ENCODE peak calls at places on chromosome 6, in five cellular contexts. G is AG09309, E is IMR-90, K is PC-3, J is HepG2. Y is an unnamed sample.

GRCh38 chr6:151627689-151628444 is 134.1 kb downstream of the CCDC170 start:
- DNase-seq in K (peak; percentile 72), J (peak; percentile 21), G (no peak), E (no peak), Y (peak; percentile 19)

GRCh38 chr6:5930143-5930770 is 76.5 kb downstream of the NRN1 start:
- DNase-seq in J (no peak), E (no peak), K (no peak), G (no peak), Y (no peak)

GRCh38 chr6:149335924-149336323 is 18.4 kb downstream of the TAB2 start:
- DNase-seq in J (no peak), G (peak; percentile 34), K (peak; percentile 81), E (peak; percentile 69), Y (peak; percentile 73)

GRCh38 chr6:23533311-23533710 is 592.7 kb upstream of the NRSN1 start:
- DNase-seq in G (no peak), K (peak; percentile 20), E (no peak), J (no peak), Y (no peak)

GRCh38 chr6:36920049-36920448 is 34.3 kb downstream of the C6orf89 start:
- DNase-seq in K (peak; percentile 68), J (no peak), E (no peak), G (no peak), Y (no peak)

GRCh38 chr6:143128346-143129015 is 67.8 kb downstream of the AIG1 start:
- DNase-seq in K (no peak), E (no peak), G (no peak), J (no peak), Y (no peak)

GRCh38 chr6:45438849-45439406 is 61.2 kb upstream of the SUPT3H start:
- DNase-seq in K (peak; percentile 93), E (peak; percentile 93), J (no peak), G (no peak), Y (peak; percentile 93)

GRCh38 chr6:82246802-82247633 is 526 bp downstream of the IBTK start:
- DNase-seq in E (peak; percentile 30), J (peak; percentile 83), G (no peak), K (peak; percentile 61), Y (peak; percentile 38)

GRCh38 chr6:77492529-77492928 is 29.2 kb upstream of the HTR1B start:
- DNase-seq in E (no peak), K (peak; percentile 43), G (no peak), J (peak; percentile 39), Y (no peak)

GRCh38 chr6:41705996-41706835 is 29.2 kb downstream of the TFEB start:
- DNase-seq in G (no peak), J (peak; percentile 67), K (peak; percentile 40), E (peak; percentile 68), Y (peak; percentile 91)

GRCh38 chr6:69813508-69813907 is 16.7 kb upstream of the LMBRD1 start:
- DNase-seq in J (no peak), K (no peak), G (no peak), E (no peak), Y (no peak)

GRCh38 chr6:17867880-17868279 is 119.6 kb downstream of the KIF13A start:
- DNase-seq in J (peak; percentile 27), K (peak; percentile 62), G (no peak), E (peak; percentile 81), Y (peak; percentile 72)

GRCh38 chr6:17870302-17871168 is 116.9 kb downstream of the KIF13A start:
- DNase-seq in E (no peak), G (no peak), K (no peak), J (no peak), Y (no peak)

GRCh38 chr6:17871169-17871479 is 116.3 kb downstream of the KIF13A start:
- DNase-seq in K (no peak), E (no peak), G (no peak), J (no peak), Y (no peak)

GRCh38 chr6:17869753-17870050 is 117.7 kb downstream of the KIF13A start:
- DNase-seq in J (no peak), G (no peak), E (no peak), K (no peak), Y (no peak)

DNA sequence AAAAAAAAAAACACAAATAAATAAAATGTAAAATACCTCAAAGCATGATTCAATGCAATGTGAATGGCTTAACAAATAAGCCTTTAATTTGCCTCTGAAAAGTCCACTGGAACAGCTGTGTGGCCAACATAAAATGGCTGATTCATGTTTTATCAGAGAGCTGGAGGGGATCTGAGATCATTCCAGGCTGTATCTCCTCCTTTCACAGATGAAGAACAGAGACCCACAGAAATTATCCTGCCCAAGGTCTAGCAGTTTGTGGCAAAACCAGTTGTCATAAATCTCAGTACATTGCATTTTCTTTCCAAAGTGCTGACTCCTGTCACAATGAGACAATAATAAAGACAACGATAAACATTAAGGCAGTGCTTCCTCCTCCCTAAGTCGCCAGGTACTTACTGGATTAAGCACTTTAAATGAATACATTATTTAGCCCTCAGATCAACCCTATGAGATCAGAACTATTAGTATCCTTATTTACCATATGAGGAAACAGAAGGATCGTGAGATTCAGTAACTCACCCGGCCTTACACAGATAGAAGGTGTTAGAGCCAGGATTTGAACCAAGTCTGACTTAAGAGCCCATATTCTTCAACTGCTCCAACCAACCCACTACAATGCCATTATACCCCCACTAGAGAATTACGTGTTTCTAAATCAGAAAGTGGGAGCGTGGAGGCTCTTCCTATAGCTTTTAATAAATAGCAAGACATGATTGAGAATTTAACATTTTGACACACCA is 118.3 kb downstream of the KIF13A start:
- DNase-seq in G (no peak), K (peak; percentile 90), J (no peak), E (peak; percentile 77), Y (peak; percentile 64)
- H3K4me3 ChIP-seq in G (no peak overlapping the region), K (peak overlapping the region; percentile 38), J (no peak overlapping the region), E (no peak overlapping the region), Y (no peak overlapping the region)

GRCh38 chr6:139877828-139878405 is 503.5 kb upstream of the CITED2 start:
- DNase-seq in J (no peak), G (no peak), E (no peak), K (no peak), Y (no peak)
- TF ChIP-seq CTCF in J (peak; percentile 58), G (no peak), E (no peak), K (no peak), Y (no peak)

DNA sequence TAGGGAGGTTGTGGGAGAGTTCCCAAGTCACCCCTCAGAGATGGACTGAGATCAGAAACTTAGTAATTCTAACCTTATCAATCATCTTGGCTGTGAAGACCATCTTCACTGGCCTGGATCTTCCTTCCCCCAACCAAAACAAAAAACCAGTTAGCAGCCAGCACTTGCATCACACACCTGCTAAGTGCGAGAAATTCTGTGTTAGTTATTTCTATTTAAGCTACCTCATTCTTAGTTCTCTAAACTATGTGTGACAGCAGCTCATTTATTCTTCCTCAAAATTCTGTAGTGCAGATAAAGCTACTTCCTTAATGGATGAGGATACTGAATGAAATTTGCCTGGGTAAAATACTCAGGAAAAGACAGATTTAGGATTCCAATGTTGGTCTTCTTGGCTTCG is 18.2 kb upstream of the TAGAP start:
- DNase-seq in J (no peak), K (no peak), E (no peak), G (no peak), Y (no peak)
- H3K4me3 ChIP-seq in J (no peak overlapping the region), K (no peak overlapping the region), E (no peak overlapping the region), G (no peak overlapping the region), Y (no peak overlapping the region)

DNA sequence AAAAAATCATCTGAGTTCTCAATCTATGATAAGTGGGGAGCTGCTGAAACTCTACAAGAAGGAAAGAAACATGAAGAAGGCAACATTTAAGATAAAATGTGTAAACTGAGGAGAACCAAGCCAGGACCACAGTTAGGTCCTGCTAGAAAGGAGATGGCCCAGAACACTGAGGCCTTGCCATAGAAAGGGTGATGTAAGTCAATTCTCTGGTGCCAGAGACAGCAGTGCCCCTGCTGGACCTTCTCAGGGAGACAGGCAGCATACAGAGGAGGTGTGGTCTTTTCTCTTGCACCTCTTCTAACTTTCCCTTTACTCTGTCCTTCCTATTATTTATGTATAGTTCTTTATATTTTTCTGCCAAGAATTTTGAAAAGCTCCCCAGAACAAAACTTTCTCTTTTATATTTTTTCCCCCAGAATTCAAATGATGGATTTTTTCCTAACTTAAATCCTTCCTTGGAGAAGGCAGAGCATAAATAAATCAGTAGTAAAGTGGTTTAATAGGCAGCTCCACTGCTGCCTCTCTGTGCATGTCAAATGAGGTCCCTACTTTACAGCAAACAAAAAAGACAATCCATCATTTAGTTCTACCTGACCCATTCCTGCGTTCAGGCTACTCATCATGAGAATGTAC is 9.0 kb downstream of the UQCC2 start:
- DNase-seq in K (peak; percentile 66), E (peak; percentile 61), J (peak; percentile 67), G (peak; percentile 55), Y (peak; percentile 65)
- TF ChIP-seq CTCF in K (peak; percentile 68), E (peak; percentile 56), J (peak; percentile 58), G (peak; percentile 83), Y (peak; percentile 60)

GRCh38 chr6:97293198-97293696 is 10.2 kb upstream of the MMS22L start:
- DNase-seq in J (no peak), E (peak; percentile 15), G (no peak), K (peak; percentile 28), Y (peak; percentile 12)

GRCh38 chr6:97292671-97293070 is 9.7 kb upstream of the MMS22L start:
- DNase-seq in J (no peak), G (no peak), K (peak; percentile 27), E (peak; percentile 87), Y (peak; percentile 71)

GRCh38 chr6:97289332-97289731 is 6.3 kb upstream of the MMS22L start:
- DNase-seq in K (no peak), J (no peak), G (no peak), E (no peak), Y (no peak)

DNA sequence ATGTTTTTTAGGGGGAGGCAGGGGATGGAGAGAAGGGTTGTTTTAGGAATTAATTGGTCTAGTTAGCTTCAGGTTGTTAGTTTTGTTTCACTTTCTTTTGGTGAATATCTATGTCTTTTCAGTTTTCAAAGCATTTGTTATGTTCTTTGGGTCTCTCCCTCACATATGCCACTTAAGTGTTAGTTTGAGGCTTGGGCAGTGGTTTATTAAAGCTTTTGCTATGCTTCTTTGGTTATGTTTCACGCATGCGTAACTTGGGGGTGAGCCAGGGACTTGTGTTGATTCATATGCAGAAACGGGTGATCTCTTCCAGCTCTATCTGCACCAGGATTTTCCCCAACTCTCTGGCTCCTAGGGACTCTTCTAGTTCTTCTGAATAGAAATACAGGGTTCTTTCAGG is 11.4 kb upstream of the MMS22L start:
- DNase-seq in E (peak; percentile 79), G (peak; percentile 33), K (peak; percentile 4), J (no peak), Y (peak; percentile 74)
- H3K4me3 ChIP-seq in E (no peak overlapping the region), G (no peak overlapping the region), K (no peak overlapping the region), J (no peak overlapping the region), Y (peak overlapping the region; percentile 23)

DNA sequence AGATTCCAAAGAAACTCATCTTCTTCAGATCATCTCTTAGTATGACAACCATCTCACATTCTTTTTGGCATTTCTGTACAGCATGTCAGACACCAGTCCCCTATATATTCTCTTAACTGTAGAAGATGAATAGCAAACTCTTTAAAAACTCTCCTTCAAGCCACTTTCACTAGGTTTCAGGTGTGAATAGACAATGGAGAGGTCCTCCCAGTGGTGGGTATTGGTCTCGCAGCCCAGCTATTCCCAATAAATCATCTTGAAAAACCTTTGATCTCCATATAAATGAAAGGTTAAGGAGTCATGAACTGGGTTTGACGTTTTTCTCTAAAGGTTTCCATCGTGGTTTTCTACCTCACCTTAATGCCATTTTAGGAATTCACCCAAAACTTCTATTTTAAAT is 180.0 kb downstream of the GJA1 start:
- DNase-seq in K (peak; percentile 17), E (no peak), J (no peak), G (no peak), Y (no peak)
- TF ChIP-seq CTCF in K (peak; percentile 44), E (peak; percentile 19), J (no peak), G (no peak), Y (peak; percentile 15)

GRCh38 chr6:115064680-115065079 is 721.9 kb upstream of the HS3ST5 start:
- DNase-seq in J (no peak), E (no peak), G (no peak), K (no peak), Y (no peak)
- H3K4me3 ChIP-seq in J (no peak overlapping the region), E (no peak overlapping the region), G (no peak overlapping the region), K (no peak overlapping the region), Y (no peak overlapping the region)

GRCh38 chr6:112172540-112172939 is 81.8 kb downstream of the LAMA4 start:
- DNase-seq in E (no peak), G (no peak), K (no peak), J (no peak), Y (no peak)
- TF ChIP-seq CTCF in E (no peak), G (no peak), K (no peak), J (no peak), Y (no peak)

Y was measured in foreskin fibroblast.